ENCODE peak calls at places on chromosomes 7 and 10, in five cellular contexts. V, D, W, J and R are unnamed samples.

GRCh38 chr10:11874568-11875182 is 51.5 kb downstream of the PROSER2 start:
- DNase-seq in V (no peak), D (peak), W (no peak), J (no peak), R (no peak)

GRCh38 chr10:22849077-22849810 is 78.6 kb upstream of the ARMC3 start:
- DNase-seq in W (no peak), V (peak), J (peak), D (no peak), R (no peak)

GRCh38 chr7:33645096-33645495 is 260.2 kb upstream of the BMPER start:
- DNase-seq in D (no peak), J (no peak), W (no peak), V (no peak), R (no peak)

GRCh38 chr7:101743241-101743994 is 74.0 kb upstream of the CUX1 start:
- DNase-seq in D (peak), J (peak), V (peak), W (no peak), R (no peak)

GRCh38 chr7:6576024-6576866 is 1.0 kb upstream of the ZDHHC4 start:
- DNase-seq in W (no peak), D (peak), J (no peak), V (no peak), R (no peak)

GRCh38 chr7:114086491-114086905 is 167.7 kb upstream of the PPP1R3A start:
- DNase-seq in V (peak), D (peak), J (peak), W (no peak), R (no peak)

GRCh38 chr7:2553108-2553507 is 2.2 kb downstream of the BRAT1 start:
- DNase-seq in V (no peak), J (no peak), W (no peak), D (no peak), R (no peak)

GRCh38 chr10:44353128-44353390 is 31.8 kb downstream of the CXCL12 start:
- DNase-seq in D (no peak), W (no peak), V (no peak), J (peak), R (no peak)

GRCh38 chr10:79024716-79025112 is 44.1 kb upstream of the ZMIZ1 start:
- DNase-seq in D (no peak), J (peak), V (no peak), W (peak), R (no peak)

GRCh38 chr7:82335927-82336326 is 107.7 kb downstream of the CACNA2D1 start:
- DNase-seq in V (no peak), W (no peak), D (peak), J (no peak), R (no peak)

GRCh38 chr10:6988654-6989053 is 408.6 kb upstream of the PRKCQ start:
- DNase-seq in V (no peak), W (no peak), D (no peak), J (no peak), R (no peak)

GRCh38 chr7:53350241-53350640 is 314.8 kb downstream of the POM121L12 start:
- DNase-seq in D (peak), V (peak), W (no peak), J (no peak), R (no peak)

GRCh38 chr7:83532229-83532628 is 116.7 kb downstream of the SEMA3E start:
- DNase-seq in V (no peak), W (no peak), D (no peak), J (no peak), R (no peak)

GRCh38 chr10:110323503-110323902 is 18.8 kb upstream of the SMNDC1 start:
- DNase-seq in V (no peak), D (no peak), J (no peak), W (no peak), R (no peak)

GRCh38 chr10:119199231-119199992 is 8.0 kb upstream of the GRK5 start:
- DNase-seq in V (peak), D (peak), W (peak), J (peak), R (peak)

GRCh38 chr7:3294432-3295100 is 6.5 kb upstream of the SDK1 start:
- DNase-seq in J (no peak), W (no peak), D (peak), V (peak), R (no peak)

GRCh38 chr10:59361659-59362183 is 628 bp downstream of the FAM13C start:
- DNase-seq in W (no peak), V (no peak), J (no peak), D (no peak), R (no peak)

GRCh38 chr10:3624367-3624766 is 160.6 kb downstream of the KLF6 start:
- DNase-seq in D (peak), W (no peak), V (no peak), J (no peak), R (no peak)

GRCh38 chr7:51314726-51315125 is 1.9 kb downstream of the COBL start:
- DNase-seq in D (no peak), W (no peak), J (peak), V (no peak), R (no peak)

GRCh38 chr10:113820507-113820906 is 33.4 kb downstream of the DCLRE1A start:
- DNase-seq in W (no peak), V (no peak), J (no peak), D (peak), R (no peak)

GRCh38 chr7:101941481-101942383 is 124.3 kb downstream of the CUX1 start:
- DNase-seq in J (no peak), D (no peak), W (no peak), V (peak), R (no peak)

GRCh38 chr7:80018941-80019808 is 115.5 kb upstream of the GNAI1 start:
- DNase-seq in W (no peak), V (peak), D (peak), J (no peak), R (no peak)

GRCh38 chr7:2030475-2031456 is 202.0 kb downstream of the MAD1L1 start:
- DNase-seq in J (peak), W (peak), V (no peak), D (no peak), R (no peak)

GRCh38 chr10:84179059-84179710 is 5.6 kb downstream of the GPR15LG start:
- DNase-seq in D (no peak), W (no peak), J (peak), V (no peak), R (no peak)

GRCh38 chr10:15091418-15091817 is 2.8 kb upstream of the ACBD7 start:
- DNase-seq in D (no peak), W (no peak), J (peak), V (no peak), R (no peak)

GRCh38 chr10:15084502-15084922 is 4.1 kb downstream of the ACBD7 start:
- DNase-seq in D (peak), J (no peak), V (peak), W (no peak), R (no peak)

GRCh38 chr10:15083674-15084501 is 4.7 kb downstream of the ACBD7 start:
- DNase-seq in J (no peak), W (no peak), V (no peak), D (no peak), R (no peak)

GRCh38 chr10:15092855-15093408 is 4.2 kb upstream of the RPP38 start:
- DNase-seq in J (peak), W (no peak), V (no peak), D (no peak), R (peak)

DNA sequence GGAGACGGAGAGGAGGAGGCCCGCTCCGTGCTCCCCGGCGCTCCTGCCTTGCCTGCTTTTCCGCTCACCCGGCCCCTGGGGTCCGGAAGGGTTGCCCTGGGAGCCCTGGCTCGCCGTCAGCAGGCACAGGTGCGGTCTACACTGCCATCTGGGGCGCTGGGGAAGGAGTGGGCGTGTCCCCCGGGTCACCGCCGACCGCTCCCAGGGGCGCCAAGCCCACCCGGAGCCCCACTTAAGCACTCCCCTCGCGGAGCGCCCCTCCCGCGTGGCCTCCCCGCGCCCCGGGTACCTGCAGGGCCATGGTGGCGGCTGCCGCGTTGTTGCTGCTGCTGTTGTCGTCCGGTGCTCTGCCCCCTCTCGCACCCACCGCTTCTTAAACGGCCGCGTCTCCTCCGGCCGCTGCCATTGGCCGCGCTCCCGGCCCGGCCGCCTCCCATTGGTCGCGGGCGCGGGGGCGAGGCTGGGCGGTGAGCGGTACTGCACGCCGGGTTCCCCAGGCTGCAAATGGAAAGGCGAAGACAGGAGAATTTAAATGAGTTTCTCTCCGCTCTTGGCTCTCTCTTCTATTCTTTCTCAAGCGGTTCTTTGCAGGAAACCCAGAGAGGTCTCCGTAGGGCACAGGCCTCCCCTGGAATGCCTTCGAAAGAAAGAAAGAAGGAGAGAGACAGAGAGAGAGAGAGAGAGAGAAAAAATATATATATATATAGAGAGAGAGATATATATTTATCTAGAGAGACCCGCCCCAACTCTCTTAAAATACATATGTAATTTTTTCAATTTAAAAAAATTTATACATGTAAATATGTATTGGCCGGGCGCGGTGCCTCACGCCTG is at the start of gene ACBD7:
- DNase-seq in V (peak), J (peak), D (peak), W (peak), R (peak)
- TF ChIP-seq CTCF in V (peak), J (no peak), D (no peak), W (peak), R (peak)

GRCh38 chr7:138095972-138096935 is 20.0 kb downstream of the AKR1D1 start:
- DNase-seq in D (no peak), W (no peak), V (peak), J (no peak), R (no peak)

GRCh38 chr7:138099813-138100212 is 23.6 kb downstream of the AKR1D1 start:
- DNase-seq in W (no peak), V (no peak), D (no peak), J (no peak), R (no peak)

GRCh38 chr7:138092486-138093028 is 16.3 kb downstream of the AKR1D1 start:
- DNase-seq in J (no peak), D (no peak), V (no peak), W (no peak), R (no peak)

GRCh38 chr7:138097064-138097741 is 20.9 kb downstream of the AKR1D1 start:
- DNase-seq in V (peak), W (no peak), D (peak), J (no peak), R (no peak)
- TF ChIP-seq CTCF in V (no peak), W (peak), D (peak), J (no peak), R (peak)

GRCh38 chr10:121735248-121735647 is 137.0 kb upstream of the FGFR2 start:
- DNase-seq in J (no peak), W (no peak), D (no peak), V (no peak), R (no peak)

GRCh38 chr10:121739114-121739513 is 140.9 kb upstream of the FGFR2 start:
- DNase-seq in V (no peak), J (no peak), W (no peak), D (no peak), R (no peak)

GRCh38 chr10:121734517-121735137 is 136.4 kb upstream of the FGFR2 start:
- DNase-seq in W (no peak), J (no peak), D (peak), V (no peak), R (no peak)

GRCh38 chr10:121732676-121733445 is 134.6 kb upstream of the FGFR2 start:
- DNase-seq in J (no peak), W (no peak), D (peak), V (no peak), R (no peak)

GRCh38 chr10:121736315-121737002 is 138.2 kb upstream of the FGFR2 start:
- DNase-seq in V (no peak), D (no peak), J (no peak), W (no peak), R (no peak)
- TF ChIP-seq CTCF in V (no peak), D (no peak), J (no peak), W (no peak), R (no peak)

GRCh38 chr7:120856621-120857352 is 1.2 kb downstream of the TSPAN12 start:
- DNase-seq in V (peak), W (no peak), J (no peak), D (peak), R (no peak)
- TF ChIP-seq CTCF in V (no peak), W (no peak), J (no peak), D (peak), R (no peak)

GRCh38 chr10:70737977-70738376 is 47.2 kb downstream of the TBATA start:
- DNase-seq in J (no peak), D (no peak), W (no peak), V (no peak), R (no peak)

GRCh38 chr10:70737250-70737649 is 47.9 kb downstream of the TBATA start:
- DNase-seq in V (no peak), D (no peak), J (no peak), W (no peak), R (no peak)

GRCh38 chr10:70740441-70741288 is 44.5 kb downstream of the TBATA start:
- DNase-seq in W (no peak), D (no peak), V (no peak), J (no peak), R (no peak)

GRCh38 chr10:70736470-70736982 is 48.7 kb downstream of the TBATA start:
- DNase-seq in V (no peak), J (no peak), W (no peak), D (no peak), R (no peak)

DNA sequence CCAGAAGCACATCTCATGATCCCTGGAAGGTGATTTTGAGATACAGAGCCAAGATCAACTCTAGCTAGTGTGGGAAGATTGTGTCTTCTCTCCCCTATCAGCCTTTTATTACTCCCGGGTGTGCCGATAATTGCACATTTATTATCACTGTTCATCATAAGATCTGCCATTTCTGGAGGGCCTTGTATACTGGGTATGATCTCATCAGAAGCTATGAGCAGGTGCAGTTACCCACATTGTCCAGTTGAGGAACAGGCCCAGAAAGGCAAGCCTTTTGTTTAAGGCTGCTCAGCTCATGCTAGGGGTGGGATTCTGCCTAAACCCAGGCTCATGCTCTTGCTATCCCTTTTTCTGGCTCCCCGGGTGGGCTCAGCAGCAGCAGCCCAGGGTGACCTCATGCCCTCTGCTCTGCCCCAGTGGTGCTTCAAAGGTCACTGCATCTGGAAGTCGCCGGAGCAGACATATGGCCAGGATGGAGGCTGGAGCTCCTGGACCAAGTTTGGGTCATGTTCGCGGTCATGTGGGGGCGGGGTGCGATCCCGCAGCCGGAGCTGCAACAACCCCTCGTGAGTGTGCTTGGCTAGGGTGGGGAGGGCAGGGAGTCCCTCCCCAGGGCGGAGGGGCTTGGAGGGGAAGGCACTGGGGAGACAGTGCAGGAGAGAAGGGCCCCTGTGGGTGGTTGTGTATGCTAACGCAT is 46.6 kb downstream of the TBATA start:
- DNase-seq in J (no peak), W (no peak), D (no peak), V (no peak), R (no peak)
- TF ChIP-seq CTCF in J (no peak), W (no peak), D (no peak), V (no peak), R (no peak)

GRCh38 chr7:78601728-78602127 is 803.2 kb downstream of the PHTF2 start:
- DNase-seq in V (no peak), W (no peak), D (no peak), J (no peak), R (no peak)

GRCh38 chr7:78605131-78605530 is 806.6 kb downstream of the PHTF2 start:
- DNase-seq in J (no peak), W (no peak), D (no peak), V (no peak), R (no peak)

GRCh38 chr7:78609281-78609680 is 810.7 kb downstream of the PHTF2 start:
- DNase-seq in D (no peak), V (no peak), J (no peak), W (no peak), R (no peak)

DNA sequence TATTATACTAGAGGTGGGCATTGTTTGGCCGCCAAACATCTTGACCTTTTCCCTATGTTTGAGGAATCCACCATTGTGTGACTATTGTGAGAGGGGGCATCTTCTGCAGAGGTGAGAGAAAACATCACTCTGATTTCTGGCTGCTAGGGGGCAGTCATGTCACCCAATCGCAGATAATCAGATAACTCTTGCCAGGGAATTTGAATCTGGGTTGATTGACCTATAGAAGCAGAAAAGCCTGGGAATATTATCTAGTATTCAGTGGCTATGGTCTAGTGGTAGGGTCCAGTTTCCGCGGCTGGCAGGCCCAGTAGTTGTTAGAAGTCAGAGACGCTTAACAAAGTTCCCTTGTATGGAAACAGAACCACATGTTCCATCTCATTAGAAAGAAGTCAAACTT is 808.5 kb downstream of the PHTF2 start:
- DNase-seq in J (no peak), V (no peak), D (peak), W (no peak), R (no peak)
- TF ChIP-seq CTCF in J (no peak), V (no peak), D (peak), W (no peak), R (no peak)

GRCh38 chr7:151404216-151405011 is 5.4 kb downstream of the WDR86 start:
- DNase-seq in W (peak), V (peak), D (no peak), J (no peak), R (no peak)

GRCh38 chr7:151406886-151407583 is 2.8 kb downstream of the WDR86 start:
- DNase-seq in W (no peak), J (no peak), D (no peak), V (no peak), R (no peak)

GRCh38 chr7:151405588-151405987 is 4.2 kb downstream of the WDR86 start:
- DNase-seq in D (no peak), J (no peak), W (no peak), V (no peak), R (no peak)

GRCh38 chr7:151405056-151405455 is 4.8 kb downstream of the WDR86 start:
- DNase-seq in D (no peak), W (no peak), V (no peak), J (no peak), R (no peak)

DNA sequence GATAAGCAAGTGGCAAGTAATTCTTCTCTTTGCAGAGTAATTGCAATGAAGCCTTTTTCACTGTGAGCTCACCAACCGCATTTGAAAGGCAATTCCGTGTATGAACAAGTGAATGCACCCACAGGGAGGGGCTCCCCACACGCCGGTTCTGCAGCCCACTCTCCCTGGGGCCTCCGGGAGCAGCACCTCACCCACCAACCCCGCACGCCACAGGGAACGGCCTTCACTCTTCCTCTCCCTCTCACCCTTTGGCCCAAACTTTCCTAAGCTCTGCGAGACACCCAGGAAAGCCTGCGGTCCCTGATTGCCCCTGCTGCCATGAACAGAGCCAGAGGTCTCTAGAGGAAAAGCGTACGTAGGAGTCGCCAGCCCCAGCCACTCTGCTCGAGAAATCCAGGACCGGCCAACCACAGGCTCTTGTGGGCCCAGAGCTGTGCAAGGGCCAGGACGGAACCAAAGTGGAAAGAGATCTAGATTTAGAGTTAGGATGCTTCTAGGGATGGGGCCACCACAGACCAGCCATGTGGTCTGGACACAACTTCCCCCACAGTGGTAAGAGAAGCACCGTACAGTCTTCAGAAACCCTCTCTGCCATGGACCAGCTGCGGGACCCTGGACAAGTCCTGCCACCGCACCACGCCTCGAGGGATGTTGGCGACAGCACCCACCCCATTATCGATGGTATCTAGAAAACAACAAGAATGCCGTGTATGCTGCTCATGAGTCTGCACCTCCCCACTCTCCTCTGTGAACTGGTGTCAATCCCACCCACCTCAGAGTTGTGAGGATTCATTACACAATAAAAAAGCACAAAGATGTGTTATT is 3.6 kb downstream of the WDR86 start:
- DNase-seq in V (no peak), J (no peak), D (no peak), W (no peak), R (no peak)
- TF ChIP-seq CTCF in V (no peak), J (no peak), D (no peak), W (no peak), R (no peak)

GRCh38 chr7:142496545-142496991 is 238.7 kb upstream of the PRSS58 start:
- DNase-seq in V (peak), W (no peak), J (no peak), D (peak), R (no peak)
- TF ChIP-seq CTCF in V (peak), W (peak), J (no peak), D (peak), R (peak)

GRCh38 chr7:139629392-139630082 is 106.1 kb downstream of the CLEC2L start:
- DNase-seq in V (no peak), J (no peak), D (no peak), W (no peak), R (no peak)

GRCh38 chr7:139630643-139631519 is 107.4 kb downstream of the CLEC2L start:
- DNase-seq in V (no peak), W (no peak), J (no peak), D (no peak), R (no peak)

GRCh38 chr7:139631520-139632031 is 108.1 kb downstream of the CLEC2L start:
- DNase-seq in W (no peak), V (no peak), D (no peak), J (peak), R (no peak)

GRCh38 chr7:139635521-139636240 is 112.2 kb downstream of the CLEC2L start:
- DNase-seq in D (no peak), W (peak), J (no peak), V (no peak), R (no peak)

GRCh38 chr7:139634087-139634486 is 110.6 kb downstream of the CLEC2L start:
- DNase-seq in V (no peak), W (no peak), D (no peak), J (no peak), R (no peak)
- TF ChIP-seq CTCF in V (no peak), W (no peak), D (no peak), J (no peak), R (no peak)